ENCODE peak calls at places on chromosome 6, in five cellular contexts. L, B, U, R and Q are unnamed samples.

GRCh38 chr6:36755435-36756348 is 58.1 kb downstream of the RAB44 start:
- DNase-seq in L (peak; percentile 45), U (no peak), R (peak; percentile 61), B (no peak), Q (peak; percentile 45)

GRCh38 chr6:149336529-149336928 is 19.0 kb downstream of the TAB2 start:
- DNase-seq in R (no peak), B (no peak), U (peak; percentile 31), L (no peak), Q (no peak)

GRCh38 chr6:23350752-23351453 is 775.1 kb upstream of the NRSN1 start:
- DNase-seq in B (no peak), U (no peak), L (no peak), R (no peak), Q (no peak)

GRCh38 chr6:169157474-169158181 is 96.0 kb downstream of the THBS2 start:
- DNase-seq in R (no peak), B (no peak), L (no peak), U (no peak), Q (no peak)

GRCh38 chr6:10756085-10756484 is 8.5 kb downstream of the TMEM14B start:
- DNase-seq in U (no peak), L (no peak), B (no peak), R (no peak), Q (no peak)

GRCh38 chr6:137309078-137309762 is 90.0 kb upstream of the IFNGR1 start:
- DNase-seq in B (no peak), L (peak; percentile 48), R (no peak), U (no peak), Q (no peak)

GRCh38 chr6:19433101-19433500 is 404.1 kb upstream of the ID4 start:
- DNase-seq in L (no peak), R (no peak), U (no peak), B (no peak), Q (no peak)

GRCh38 chr6:132391391-132392291 is 9.6 kb downstream of the MOXD1 start:
- DNase-seq in B (no peak), L (peak; percentile 73), R (no peak), U (no peak), Q (no peak)

GRCh38 chr6:47737406-47737805 is 39.0 kb downstream of the ADGRF4 start:
- DNase-seq in U (no peak), B (no peak), L (no peak), R (no peak), Q (no peak)

GRCh38 chr6:108200631-108201030 is 34.8 kb downstream of the NR2E1 start:
- DNase-seq in U (no peak), L (peak; percentile 33), R (no peak), B (peak; percentile 26), Q (no peak)

GRCh38 chr6:153231048-153231635 is 100.1 kb upstream of the RGS17 start:
- DNase-seq in R (no peak), L (peak; percentile 24), U (peak; percentile 76), B (peak; percentile 8), Q (peak; percentile 37)

GRCh38 chr6:100269189-100269588 is 195.5 kb downstream of the SIM1 start:
- DNase-seq in L (peak; percentile 72), B (no peak), R (no peak), U (no peak), Q (no peak)

GRCh38 chr6:142819603-142820335 is 125.2 kb downstream of the HIVEP2 start:
- DNase-seq in R (peak; percentile 40), L (peak; percentile 60), U (no peak), B (no peak), Q (peak; percentile 78)

GRCh38 chr6:15504040-15504491 is 158.8 kb downstream of the DTNBP1 start:
- DNase-seq in B (no peak), L (peak; percentile 7), U (no peak), R (no peak), Q (no peak)

GRCh38 chr6:12414096-12414675 is 124.0 kb downstream of the EDN1 start:
- DNase-seq in L (no peak), U (no peak), B (no peak), R (no peak), Q (no peak)

GRCh38 chr6:51118754-51119153 is 300.1 kb downstream of the TFAP2B start:
- DNase-seq in U (no peak), R (no peak), L (no peak), B (no peak), Q (no peak)

GRCh38 chr6:8277769-8278168 is 157.6 kb downstream of the SLC35B3 start:
- DNase-seq in B (no peak), U (no peak), R (no peak), L (no peak), Q (peak; percentile 46)

GRCh38 chr6:12148317-12148801 is 136.2 kb downstream of the HIVEP1 start:
- DNase-seq in R (no peak), B (peak; percentile 15), L (peak; percentile 68), U (no peak), Q (no peak)

GRCh38 chr6:29500594-29500993 is 12.8 kb upstream of the MAS1L start:
- DNase-seq in R (no peak), L (no peak), U (no peak), B (no peak), Q (no peak)

GRCh38 chr6:111721677-111722219 is 116.1 kb upstream of the TRAF3IP2 start:
- DNase-seq in L (peak; percentile 26), R (peak; percentile 52), B (peak; percentile 11), U (peak; percentile 32), Q (peak; percentile 56)

GRCh38 chr6:149065658-149066556 is 251.6 kb upstream of the TAB2 start:
- DNase-seq in L (peak; percentile 47), B (no peak), R (peak; percentile 79), U (no peak), Q (peak; percentile 88)

GRCh38 chr6:70847091-70847490 is 109.8 kb downstream of the B3GAT2 start:
- DNase-seq in U (no peak), B (no peak), R (no peak), L (no peak), Q (no peak)

GRCh38 chr6:25485820-25486559 is 166.0 kb upstream of the SCGN start:
- DNase-seq in U (peak; percentile 94), R (no peak), L (no peak), B (no peak), Q (no peak)

GRCh38 chr6:146595981-146596731 is 2.6 kb upstream of the ADGB start:
- DNase-seq in R (no peak), U (no peak), L (no peak), B (no peak), Q (no peak)

DNA sequence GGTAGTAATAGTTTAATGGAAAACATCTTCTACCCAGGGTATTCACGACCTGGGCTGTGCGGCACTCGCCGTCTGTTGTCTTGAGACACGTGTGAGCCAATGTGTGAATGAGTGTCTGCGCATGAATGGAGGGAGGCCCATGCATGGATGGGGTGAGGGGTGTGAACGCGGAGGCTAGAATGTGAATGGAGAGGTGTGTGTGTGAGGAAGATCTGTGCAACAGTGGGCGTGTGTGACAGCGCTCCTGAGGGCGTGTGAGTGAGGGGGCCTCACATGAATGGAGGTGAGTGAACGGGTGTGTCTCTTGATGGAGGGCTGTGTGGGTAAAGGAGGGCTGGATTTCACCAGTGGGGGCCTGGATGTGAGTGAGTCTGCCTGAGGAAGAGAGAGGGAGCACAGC is 146.0 kb downstream of the LRFN2 start:
- DNase-seq in B (no peak), U (no peak), L (no peak), R (no peak), Q (no peak)
- H3K4me3 ChIP-seq in B (no peak overlapping the region), U (no peak overlapping the region), L (no peak overlapping the region), R (no peak overlapping the region), Q (no peak overlapping the region)

GRCh38 chr6:127191716-127192115 is 73.2 kb downstream of the RSPO3 start:
- DNase-seq in L (no peak), R (no peak), U (no peak), B (no peak), Q (no peak)

GRCh38 chr6:127190552-127190951 is 72.1 kb downstream of the RSPO3 start:
- DNase-seq in L (no peak), B (peak; percentile 4), U (no peak), R (no peak), Q (peak; percentile 21)

GRCh38 chr6:127186889-127187288 is 68.4 kb downstream of the RSPO3 start:
- DNase-seq in R (peak; percentile 5), U (peak; percentile 68), L (no peak), B (peak; percentile 3), Q (no peak)

GRCh38 chr6:127185410-127185809 is 66.9 kb downstream of the RSPO3 start:
- DNase-seq in B (no peak), L (no peak), R (no peak), U (no peak), Q (no peak)

GRCh38 chr6:127188752-127189151 is 70.3 kb downstream of the RSPO3 start:
- DNase-seq in U (no peak), B (no peak), L (no peak), R (no peak), Q (no peak)
- H3K4me3 ChIP-seq in U (no peak overlapping the region), B (no peak overlapping the region), L (no peak overlapping the region), R (no peak overlapping the region), Q (no peak overlapping the region)

GRCh38 chr6:167996424-167997199 is 859 bp upstream of the KIF25 start:
- DNase-seq in L (no peak), R (no peak), B (no peak), U (no peak), Q (no peak)
- H3K4me3 ChIP-seq in L (no peak overlapping the region), R (no peak overlapping the region), B (no peak overlapping the region), U (no peak overlapping the region), Q (peak overlapping the region; percentile 20)

DNA sequence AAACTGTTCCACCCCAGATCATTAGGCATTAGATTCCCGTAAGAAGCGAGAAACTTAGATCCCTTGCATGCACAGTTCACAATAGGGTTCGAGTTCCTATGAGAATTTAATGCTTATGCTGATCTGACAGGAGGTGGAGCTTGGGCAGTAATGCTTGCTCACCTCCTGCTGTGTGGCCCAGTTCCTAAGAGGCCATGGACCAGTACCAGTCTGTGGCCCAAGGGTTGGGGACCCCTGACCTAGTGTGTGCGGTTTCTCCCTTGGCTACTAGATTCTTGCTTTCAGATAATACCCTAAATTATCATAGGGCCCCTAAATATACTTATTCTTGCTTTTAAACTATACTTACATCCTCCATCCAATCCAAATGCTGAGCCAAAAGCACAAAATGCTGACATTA is 1.9 kb upstream of the GPSM3 start:
- DNase-seq in U (no peak), R (no peak), B (no peak), L (no peak), Q (no peak)
- H3K4me3 ChIP-seq in U (no peak overlapping the region), R (peak overlapping the region; percentile 84), B (no peak overlapping the region), L (no peak overlapping the region), Q (peak overlapping the region; percentile 98)

GRCh38 chr6:32603888-32604287 is 14.2 kb upstream of the HLA-DRB1 start:
- DNase-seq in R (no peak), U (no peak), L (no peak), B (no peak), Q (no peak)
- H3K4me3 ChIP-seq in R (peak overlapping the region; percentile 48), U (no peak overlapping the region), L (no peak overlapping the region), B (no peak overlapping the region), Q (no peak overlapping the region)

GRCh38 chr6:130560231-130560630 is 194.4 kb downstream of the TMEM200A start:
- DNase-seq in B (no peak), L (no peak), U (no peak), R (no peak), Q (no peak)

DNA sequence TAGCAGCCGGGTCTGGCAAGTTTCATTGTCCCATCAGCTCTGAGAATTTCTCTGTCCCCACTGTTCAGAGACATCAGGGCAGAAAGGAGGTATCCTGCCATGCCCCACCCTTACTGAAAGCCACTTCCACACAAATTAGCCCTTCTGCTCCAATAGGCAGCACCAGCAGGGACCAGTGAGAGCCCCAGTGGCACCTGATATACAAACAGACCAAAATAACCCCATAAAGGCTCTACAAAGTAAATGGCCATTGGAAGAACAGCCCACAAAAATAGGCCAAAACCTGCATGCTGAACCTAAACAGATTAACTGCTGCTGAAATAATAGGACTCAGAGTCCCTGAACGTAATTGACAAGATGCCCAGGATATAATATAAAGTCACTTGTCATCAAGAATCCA is 199.9 kb downstream of the TMEM200A start:
- DNase-seq in U (no peak), L (no peak), B (no peak), R (no peak), Q (no peak)
- H3K4me3 ChIP-seq in U (no peak overlapping the region), L (no peak overlapping the region), B (no peak overlapping the region), R (no peak overlapping the region), Q (no peak overlapping the region)